ENCODE peak calls at places on chromosomes 1 and 21, in five cellular contexts. K is HepG2, S is spleen, V is heart right ventricle, R is cardiac muscle cell. A is an unnamed sample.

GRCh38 chr21:33396966-33397365 is 6.2 kb upstream of the IFNGR2 start:
- DNase-seq in R (no peak), S (peak), V (peak), K (no peak), A (no peak)

GRCh38 chr21:45364464-45365185 is 40.3 kb upstream of the COL18A1 start:
- DNase-seq in V (no peak), S (no peak), K (no peak), R (no peak), A (peak)

GRCh38 chr1:198595765-198596164 is 43.1 kb upstream of the PTPRC start:
- DNase-seq in K (no peak), V (no peak), S (no peak), R (no peak), A (no peak)

GRCh38 chr1:66288048-66288447 is 245.9 kb upstream of the SGIP1 start:
- DNase-seq in V (no peak), S (no peak), R (no peak), K (no peak), A (no peak)

GRCh38 chr1:41683681-41684500 is 199.4 kb upstream of the EDN2 start:
- DNase-seq in K (no peak), S (peak), V (no peak), R (no peak), A (no peak)

GRCh38 chr1:228226956-228227791 is 19.3 kb downstream of the OBSCN start:
- DNase-seq in K (peak), S (no peak), V (no peak), R (no peak), A (no peak)

GRCh38 chr1:21165632-21166031 is 11.1 kb downstream of the EIF4G3 start:
- DNase-seq in K (no peak), R (no peak), V (no peak), S (no peak), A (no peak)

GRCh38 chr1:203860396-203860951 is 925 bp upstream of the SNRPE start:
- DNase-seq in K (peak), V (no peak), R (peak), S (no peak), A (no peak)

GRCh38 chr1:61088163-61088840 is 5.9 kb downstream of the NFIA start:
- DNase-seq in S (no peak), R (no peak), K (no peak), V (no peak), A (no peak)

GRCh38 chr1:40305871-40306270 is 11.2 kb downstream of the COL9A2 start:
- DNase-seq in S (no peak), V (no peak), R (no peak), K (no peak), A (no peak)

GRCh38 chr1:223022641-223023473 is 120.2 kb downstream of the TLR5 start:
- DNase-seq in R (no peak), K (no peak), V (peak), S (no peak), A (no peak)

GRCh38 chr21:46148106-46148505 is 7.3 kb downstream of the FTCD start:
- DNase-seq in R (no peak), K (no peak), V (no peak), S (peak), A (peak)

GRCh38 chr1:230898144-230898543 is 29.8 kb upstream of the C1orf198 start:
- DNase-seq in R (no peak), K (no peak), V (no peak), S (no peak), A (no peak)

GRCh38 chr1:156076609-156077429 is 5.4 kb downstream of the MEX3A start:
- DNase-seq in R (no peak), V (peak), K (no peak), S (peak), A (no peak)

GRCh38 chr1:3684031-3684430 is 31.7 kb downstream of the TP73 start:
- DNase-seq in K (no peak), V (no peak), R (peak), S (no peak), A (no peak)

GRCh38 chr21:29080454-29080930 is 7.0 kb upstream of the CCT8 start:
- DNase-seq in K (no peak), S (peak), V (no peak), R (no peak), A (no peak)

GRCh38 chr1:23592209-23592905 is 33.1 kb upstream of the ID3 start:
- DNase-seq in S (no peak), K (no peak), R (no peak), V (no peak), A (no peak)

GRCh38 chr21:41834252-41834925 is 44.8 kb downstream of the PRDM15 start:
- DNase-seq in S (peak), K (no peak), V (no peak), R (no peak), A (peak)

GRCh38 chr1:38131024-38131585 is 84.5 kb upstream of the POU3F1 start:
- DNase-seq in R (no peak), K (peak), S (no peak), V (no peak), A (no peak)

GRCh38 chr1:160761886-160762285 is 22.8 kb downstream of the SLAMF7 start:
- DNase-seq in V (no peak), S (no peak), R (no peak), K (no peak), A (no peak)

GRCh38 chr1:35683012-35683411 is 35.7 kb downstream of the C1orf216 start:
- DNase-seq in S (no peak), K (no peak), V (no peak), R (no peak), A (no peak)

GRCh38 chr1:235632538-235633219 is 16.9 kb downstream of the GNG4 start:
- DNase-seq in K (no peak), R (no peak), V (no peak), S (peak), A (no peak)

GRCh38 chr1:28417441-28418277 is 48.1 kb downstream of the PHACTR4 start:
- DNase-seq in V (no peak), R (no peak), S (no peak), K (no peak), A (no peak)

GRCh38 chr1:172351761-172352161 is 68.7 kb upstream of the C1orf105 start:
- DNase-seq in V (no peak), R (no peak), S (no peak), K (no peak), A (no peak)

DNA sequence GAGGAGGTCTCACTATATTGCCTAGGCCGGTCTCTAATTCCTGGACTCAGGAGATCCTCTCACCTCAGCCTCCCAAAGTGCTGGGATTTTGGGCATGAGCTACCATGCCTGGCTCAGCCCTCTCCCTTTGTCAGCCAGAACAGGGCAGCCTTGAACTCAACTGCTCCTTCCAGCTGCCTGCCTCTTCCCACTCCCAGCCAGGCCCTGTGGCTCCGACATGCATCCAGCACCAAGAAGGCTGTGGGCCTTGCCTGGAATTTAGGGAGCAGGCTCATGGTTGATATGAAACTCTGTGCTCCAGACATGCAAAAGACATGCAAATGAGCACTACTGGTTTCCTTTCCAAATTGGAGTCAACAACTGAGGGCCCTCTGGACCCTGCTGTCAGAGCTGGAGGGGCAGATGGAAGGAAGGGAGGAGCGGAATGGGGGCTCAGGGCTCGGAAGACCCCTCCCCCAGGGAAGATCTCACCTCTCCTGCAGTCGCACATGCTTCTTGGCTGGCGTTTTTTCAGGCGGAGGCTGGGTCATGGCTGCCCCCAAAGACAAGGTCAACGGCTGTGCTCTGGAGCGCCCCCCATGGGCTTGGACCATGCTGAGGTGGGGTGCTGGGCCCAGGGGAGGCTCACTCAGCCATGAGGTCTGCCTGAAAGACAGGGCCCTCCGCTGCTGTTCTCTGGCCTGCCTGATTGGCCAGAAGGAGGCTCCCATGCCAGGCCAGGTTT is 1.4 kb downstream of the PTPN7 start:
- DNase-seq in R (no peak), S (no peak), V (no peak), K (no peak), A (no peak)
- TF ChIP-seq CTCF in R (no peak), S (no peak), V (no peak), K (no peak), A (peak)

DNA sequence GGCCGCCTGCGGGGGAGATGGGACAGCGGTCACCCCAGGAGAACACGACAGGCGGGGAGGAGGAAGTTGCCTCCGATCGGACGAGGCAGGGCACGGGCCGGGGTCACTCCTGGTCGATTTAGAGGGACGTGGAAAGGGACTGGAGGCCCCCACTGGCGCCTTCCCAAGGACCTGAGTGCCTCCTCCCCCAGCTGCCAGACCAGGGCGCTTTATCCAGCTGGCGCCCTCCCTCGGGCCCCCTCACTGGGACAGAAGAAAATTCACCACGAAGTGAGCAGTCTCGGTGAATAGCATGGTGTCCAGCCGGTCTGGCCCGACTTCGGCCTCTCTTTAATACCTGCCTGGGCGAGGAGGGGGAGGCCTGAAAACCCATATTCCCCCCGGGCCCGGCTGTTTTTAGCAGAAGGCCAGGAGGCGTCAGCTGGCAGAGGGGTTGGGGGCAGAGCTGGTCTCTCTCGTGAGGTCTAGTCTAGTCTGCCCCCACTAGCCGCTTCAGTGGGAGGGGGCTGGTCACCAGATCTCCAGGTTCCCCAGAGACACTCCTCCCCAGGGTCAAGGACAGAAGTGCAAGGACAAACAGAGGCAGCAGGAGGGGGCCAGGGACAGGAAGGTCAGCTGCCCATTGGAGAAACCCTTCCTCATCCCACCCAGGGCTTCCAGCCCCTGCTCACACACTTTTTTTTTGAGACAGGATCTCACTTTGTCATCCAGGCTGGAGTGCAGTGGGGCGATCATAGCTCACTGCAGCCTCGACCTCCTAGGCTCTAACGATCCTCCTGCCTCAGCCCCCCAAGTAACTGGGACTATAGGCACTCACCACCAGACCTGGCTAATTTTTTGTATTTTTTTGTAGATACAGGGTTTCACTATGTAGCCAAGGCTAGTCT is 10.2 kb downstream of the FAM229A start:
- DNase-seq in V (peak), K (peak), S (no peak), R (peak), A (no peak)
- TF ChIP-seq CTCF in V (no peak), K (peak), S (no peak), R (no peak), A (no peak)

DNA sequence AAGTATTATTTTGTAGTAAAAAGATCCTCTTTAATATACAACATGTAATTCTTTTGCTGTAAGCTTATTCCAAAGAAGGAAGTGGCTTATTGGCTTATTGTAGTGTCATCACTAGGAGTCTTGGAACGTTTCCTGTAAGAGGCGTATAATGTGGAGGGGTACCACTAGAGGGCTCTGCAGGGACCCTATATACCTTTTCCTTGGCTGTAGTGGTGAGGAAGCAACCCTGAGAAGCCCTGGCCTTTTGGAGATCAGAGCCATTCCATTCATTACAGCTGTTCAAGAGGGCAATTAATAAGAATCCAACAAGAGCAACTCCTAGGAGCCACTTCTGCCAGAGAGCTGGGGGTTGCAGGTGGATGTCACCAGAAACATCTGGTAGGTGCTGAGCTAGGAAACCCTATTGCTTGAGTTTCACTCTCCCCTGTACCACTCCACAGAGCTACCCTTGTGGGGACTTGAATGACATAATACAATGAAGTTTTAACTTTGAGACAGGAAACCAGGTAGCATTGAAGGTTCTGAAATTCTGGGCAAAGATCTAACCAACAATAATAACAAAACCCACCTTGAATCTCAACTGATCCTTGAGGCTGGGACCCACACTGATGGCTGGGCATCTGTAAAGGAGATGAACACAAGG is 160.4 kb upstream of the COA6 start:
- DNase-seq in V (no peak), S (no peak), K (peak), R (peak), A (no peak)
- TF ChIP-seq CTCF in V (peak), S (no peak), K (peak), R (peak), A (peak)

GRCh38 chr1:14442669-14443068 is 155.8 kb upstream of the KAZN start:
- DNase-seq in V (no peak), R (no peak), K (no peak), S (no peak), A (no peak)
- TF ChIP-seq CTCF in V (no peak), R (no peak), K (no peak), S (no peak), A (no peak)

DNA sequence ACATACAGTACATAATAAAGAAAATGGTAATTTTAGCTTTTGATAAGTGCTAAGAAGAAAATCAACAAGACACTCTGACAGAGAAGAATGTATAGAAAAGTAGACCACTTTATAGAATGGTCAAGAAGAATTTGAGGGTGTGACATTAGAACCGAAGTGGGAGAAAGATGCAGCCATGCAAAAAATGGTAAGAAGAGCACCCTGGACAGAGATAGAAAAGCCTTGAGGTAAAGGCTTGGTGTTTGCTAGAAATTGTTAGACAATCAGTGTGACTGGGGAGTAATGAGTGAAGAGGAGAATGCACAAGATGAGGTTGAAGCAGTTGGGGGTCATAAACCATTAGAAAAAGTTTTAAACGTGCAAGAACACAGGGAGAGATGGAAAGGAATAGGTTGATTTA is 23.5 kb downstream of the MAEL start:
- DNase-seq in V (no peak), R (no peak), K (no peak), S (no peak), A (no peak)
- TF ChIP-seq CTCF in V (no peak), R (no peak), K (no peak), S (no peak), A (no peak)

GRCh38 chr1:9110669-9111356 is 18.1 kb downstream of the GPR157 start:
- DNase-seq in V (peak), R (peak), K (peak), S (peak), A (no peak)
- TF ChIP-seq CTCF in V (peak), R (peak), K (peak), S (peak), A (peak)

DNA sequence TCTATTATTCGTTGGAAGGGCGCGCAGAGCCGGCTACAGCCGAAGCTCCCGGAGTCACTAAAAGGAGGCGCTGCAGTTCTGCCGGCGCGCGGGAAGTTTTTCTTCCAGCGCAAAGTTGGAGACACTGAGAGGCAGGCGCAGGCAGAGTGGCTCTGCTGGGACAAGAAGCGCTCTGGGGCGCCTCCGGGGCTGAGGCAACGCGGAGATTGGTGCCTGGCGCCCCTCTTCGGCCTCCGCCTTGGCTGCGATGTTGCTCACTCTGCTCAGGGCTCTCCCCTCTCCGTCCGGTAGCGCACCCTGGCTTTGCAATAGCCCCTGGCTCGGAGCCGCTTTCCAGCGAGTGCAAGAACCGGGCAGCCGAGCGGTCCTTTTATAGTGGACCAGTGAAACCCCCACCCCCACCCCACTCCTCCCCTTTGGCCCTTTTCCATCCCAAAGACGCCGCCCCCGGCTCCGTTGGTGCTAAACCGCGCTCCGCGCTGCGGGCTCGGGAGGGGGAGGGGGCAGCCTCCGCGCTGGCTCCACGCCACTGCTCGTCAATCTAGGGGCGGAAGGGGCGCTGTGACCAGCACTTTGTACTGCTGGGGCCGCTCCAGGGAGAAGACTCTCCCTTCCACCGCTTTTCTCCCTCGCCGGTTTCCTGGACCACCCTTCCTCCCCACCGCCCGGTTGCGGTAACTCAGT is at the start of gene ADAMTS1:
- DNase-seq in K (peak), R (peak), S (peak), V (peak), A (peak)
- TF ChIP-seq CTCF in K (peak), R (peak), S (no peak), V (peak), A (peak)

GRCh38 chr1:116495534-116495933 is 75.3 kb downstream of the CD58 start:
- DNase-seq in V (peak), K (no peak), R (no peak), S (no peak), A (no peak)

GRCh38 chr1:116494351-116494692 is 76.5 kb downstream of the CD58 start:
- DNase-seq in K (no peak), R (peak), V (no peak), S (no peak), A (no peak)

GRCh38 chr1:116496380-116496779 is 74.4 kb downstream of the CD58 start:
- DNase-seq in K (peak), V (peak), S (no peak), R (no peak), A (no peak)

GRCh38 chr1:116493484-116494350 is 77.1 kb downstream of the CD58 start:
- DNase-seq in K (no peak), V (no peak), S (no peak), R (no peak), A (no peak)

GRCh38 chr1:116494745-116495144 is 76.1 kb downstream of the CD58 start:
- DNase-seq in K (peak), S (no peak), R (no peak), V (no peak), A (no peak)
- TF ChIP-seq CTCF in K (no peak), S (no peak), R (no peak), V (no peak), A (no peak)

DNA sequence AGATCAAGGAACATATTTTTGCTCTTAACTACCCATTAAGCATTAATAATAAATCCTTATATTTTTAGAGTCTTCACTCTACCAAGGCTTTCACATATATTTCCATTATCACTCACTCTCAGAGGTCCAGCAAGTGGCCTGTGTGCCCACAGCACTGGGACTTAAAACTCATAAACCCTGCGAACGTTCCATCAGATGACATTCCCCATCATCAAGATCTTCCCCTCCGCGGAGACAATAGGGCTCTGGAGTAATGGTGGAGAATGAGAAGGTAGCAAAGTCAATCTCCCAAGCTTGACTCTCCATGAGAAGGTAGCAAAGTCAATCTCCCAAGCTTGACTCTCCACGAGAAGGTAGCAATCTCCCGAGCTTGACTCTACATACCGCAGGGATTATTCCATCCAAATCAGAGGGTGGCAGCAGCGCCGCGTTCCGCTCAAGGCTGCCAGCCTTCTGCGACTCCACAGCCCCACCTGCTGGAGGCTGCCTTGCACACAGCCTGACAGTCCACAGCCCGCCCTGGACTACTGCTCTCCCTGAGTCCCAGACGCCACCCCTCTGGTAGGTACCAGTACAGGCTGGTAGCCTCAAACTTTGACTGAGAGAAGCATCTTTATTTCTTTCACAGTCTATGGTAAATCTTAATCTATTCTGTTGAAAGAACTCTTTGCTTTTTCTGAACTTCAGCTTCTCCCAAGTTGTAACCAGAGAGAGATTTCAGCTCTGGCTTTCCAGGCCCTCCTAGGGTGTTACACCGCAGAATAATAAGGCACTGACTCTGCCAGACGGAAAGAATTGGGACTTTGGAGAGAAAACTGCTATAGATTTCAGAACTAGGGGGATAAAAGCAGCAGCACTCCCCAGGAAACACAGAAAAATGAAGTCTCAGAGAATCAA is 26.4 kb upstream of the CTTNBP2NL start:
- DNase-seq in K (peak), R (peak), S (peak), V (peak), A (peak)
- TF ChIP-seq CTCF in K (peak), R (peak), S (peak), V (peak), A (peak)

A was measured in chondrocyte.